ENCODE peak calls at places on chromosomes 11 and 22, in eight cellular contexts. A is pulmonary artery endothelial cell; P is sciatic nerve; O is nephron progenitor cell; T is HCT116; W is stimulated activated CD4-positive, alpha-beta T cell treated with anti-CD3 and anti-CD28 coated beads, Interleukin-4, amount 100 ng/mL, for 24 hours; C is BE2C; H is mammary epithelial cell. U is an unnamed sample.

GRCh38 chr11:492416-493226 is 14.4 kb downstream of the RNH1 start:
- DNase-seq in P (no peak), A (no peak), O (no peak), T (no peak), H (no peak), C (no peak), W (no peak), U (no peak)

GRCh38 chr11:68890490-68891231 is 13.0 kb downstream of the MRPL21 start:
- DNase-seq in C (peak), W (no peak), A (peak), O (no peak), H (no peak), P (peak), T (no peak), U (no peak)

GRCh38 chr11:132114185-132114584 is 743.8 kb downstream of the NTM start:
- DNase-seq in W (no peak), O (peak), H (no peak), A (no peak), P (no peak), T (no peak), C (no peak), U (no peak)

GRCh38 chr22:47705350-47705749 is 942.9 kb downstream of the TBC1D22A start:
- DNase-seq in C (no peak), T (no peak), W (no peak), A (no peak), P (no peak), H (no peak), O (no peak), U (no peak)

GRCh38 chr11:114953039-114953438 is 274.7 kb downstream of the NXPE2 start:
- DNase-seq in A (no peak), O (no peak), T (no peak), H (no peak), W (no peak), P (no peak), C (no peak), U (no peak)

GRCh38 chr11:35321111-35321510 is 98.2 kb downstream of the SLC1A2 start:
- DNase-seq in W (no peak), C (no peak), P (no peak), A (no peak), O (no peak), T (no peak), H (no peak), U (no peak)

GRCh38 chr11:78832226-78832947 is 257.7 kb upstream of the NARS2 start:
- DNase-seq in H (no peak), T (no peak), O (no peak), A (no peak), W (no peak), C (no peak), P (no peak), U (no peak)

GRCh38 chr11:12164061-12165014 is 53.9 kb downstream of the MICAL2 start:
- DNase-seq in P (no peak), T (peak), W (no peak), C (no peak), O (no peak), A (no peak), H (peak), U (no peak)

GRCh38 chr11:124482362-124483147 is 37.1 kb upstream of the OR8B8 start:
- DNase-seq in T (no peak), O (no peak), C (no peak), W (no peak), A (no peak), P (no peak), H (no peak), U (peak)

GRCh38 chr11:66685276-66686099 is 7.8 kb upstream of the RBM4B start:
- DNase-seq in O (no peak), W (no peak), T (no peak), C (peak), P (no peak), H (no peak), A (no peak), U (no peak)

GRCh38 chr11:34775417-34775888 is 140.7 kb downstream of the APIP start:
- DNase-seq in H (no peak), C (no peak), P (no peak), A (no peak), T (no peak), W (no peak), O (no peak), U (no peak)

GRCh38 chr11:81496566-81496965 is 1237.1 kb downstream of the FAM181B start:
- DNase-seq in H (no peak), O (no peak), T (no peak), A (no peak), C (no peak), W (no peak), P (no peak), U (no peak)

GRCh38 chr22:30602049-30602448 is 4.9 kb upstream of the TCN2 start:
- DNase-seq in H (peak), P (no peak), W (peak), A (no peak), C (no peak), T (peak), O (no peak), U (no peak)

GRCh38 chr11:12120031-12121008 is 9.9 kb downstream of the MICAL2 start:
- DNase-seq in T (no peak), W (no peak), O (no peak), P (no peak), C (no peak), A (no peak), H (no peak), U (no peak)

GRCh38 chr11:1297011-1297575 is 12.3 kb downstream of the TOLLIP start:
- DNase-seq in W (no peak), O (no peak), C (no peak), H (no peak), T (no peak), A (no peak), P (peak), U (no peak)

GRCh38 chr11:128179049-128179448 is 408.3 kb downstream of the ETS1 start:
- DNase-seq in P (no peak), A (no peak), T (no peak), W (no peak), O (no peak), H (no peak), C (no peak), U (no peak)

GRCh38 chr11:1194231-1194976 is 28.5 kb upstream of the MUC5B start:
- DNase-seq in W (no peak), T (no peak), P (peak), A (no peak), C (no peak), O (no peak), H (no peak), U (no peak)

GRCh38 chr11:9717040-9717357 is 53.1 kb downstream of the SWAP70 start:
- DNase-seq in P (no peak), O (no peak), W (no peak), C (no peak), H (no peak), T (no peak), A (no peak), U (no peak)

GRCh38 chr11:20035701-20036601 is 124.3 kb downstream of the DBX1 start:
- DNase-seq in C (no peak), T (no peak), W (no peak), O (no peak), A (no peak), H (peak), P (no peak), U (peak)

U was measured in keratinocyte.